ENCODE peak calls at places on chromosomes 1 and 21, in nine cellular contexts. P, O, X, A, W, R, G, I and K are unnamed samples.

GRCh38 chr1:101250656-101251272 is 13.9 kb downstream of the S1PR1 start:
- DNase-seq in P (no peak), O (no peak), X (no peak), A (no peak), W (no peak), R (peak; percentile 18), G (no peak), I (no peak), K (no peak)

GRCh38 chr1:110200666-110201065 is 9.4 kb upstream of the KCNC4 start:
- DNase-seq in P (no peak), O (no peak), X (no peak), A (no peak), W (no peak), R (peak; percentile 43), G (no peak), I (no peak), K (peak; percentile 79)

GRCh38 chr21:44301961-44302406 is 2.1 kb downstream of the PFKL start:
- DNase-seq in P (no peak), O (no peak), X (no peak), A (no peak), W (no peak), R (no peak), G (no peak), I (no peak), K (no peak)

GRCh38 chr1:28887835-28888682 is 26.3 kb upstream of the EPB41 start:
- DNase-seq in P (peak; percentile 87), O (no peak), X (peak; percentile 82), A (peak; percentile 54), W (peak; percentile 54), R (peak; percentile 32), G (no peak), I (no peak), K (no peak)

GRCh38 chr1:37434292-37434907 is 40.0 kb upstream of the ZC3H12A start:
- DNase-seq in P (peak; percentile 94), O (peak; percentile 66), X (peak; percentile 88), A (peak; percentile 59), W (peak; percentile 61), R (peak; percentile 60), G (peak; percentile 38), I (peak; percentile 61), K (peak; percentile 76)

GRCh38 chr1:204842892-204843291 is 27.8 kb upstream of the NFASC start:
- DNase-seq in P (no peak), O (no peak), X (no peak), A (no peak), W (no peak), R (no peak), G (no peak), I (no peak), K (peak; percentile 72)

GRCh38 chr1:36285450-36286101 is 20.6 kb upstream of the SH3D21 start:
- DNase-seq in P (peak; percentile 73), O (no peak), X (no peak), A (no peak), W (peak; percentile 47), R (peak; percentile 93), G (peak; percentile 87), I (no peak), K (no peak)

GRCh38 chr21:46431448-46431847 is 27.2 kb upstream of the DIP2A start:
- DNase-seq in P (peak; percentile 32), O (no peak), X (no peak), A (no peak), W (no peak), R (no peak), G (no peak), I (no peak), K (no peak)

GRCh38 chr1:215111916-215112315 is 29.4 kb downstream of the KCNK2 start:
- DNase-seq in P (no peak), O (no peak), X (no peak), A (no peak), W (no peak), R (no peak), G (no peak), I (no peak), K (no peak)

GRCh38 chr1:170711682-170712081 is 47.8 kb downstream of the PRRX1 start:
- DNase-seq in P (no peak), O (no peak), X (no peak), A (no peak), W (no peak), R (peak; percentile 47), G (peak; percentile 81), I (no peak), K (no peak)

GRCh38 chr1:248892590-248892989 is 13.4 kb upstream of the PGBD2 start:
- DNase-seq in P (no peak), O (no peak), X (no peak), A (no peak), W (no peak), R (no peak), G (no peak), I (no peak), K (no peak)

GRCh38 chr1:52727114-52727586 is 897 bp downstream of the ZYG11B start:
- DNase-seq in P (peak; percentile 63), O (no peak), X (peak; percentile 50), A (no peak), W (no peak), R (no peak), G (no peak), I (no peak), K (no peak)

DNA sequence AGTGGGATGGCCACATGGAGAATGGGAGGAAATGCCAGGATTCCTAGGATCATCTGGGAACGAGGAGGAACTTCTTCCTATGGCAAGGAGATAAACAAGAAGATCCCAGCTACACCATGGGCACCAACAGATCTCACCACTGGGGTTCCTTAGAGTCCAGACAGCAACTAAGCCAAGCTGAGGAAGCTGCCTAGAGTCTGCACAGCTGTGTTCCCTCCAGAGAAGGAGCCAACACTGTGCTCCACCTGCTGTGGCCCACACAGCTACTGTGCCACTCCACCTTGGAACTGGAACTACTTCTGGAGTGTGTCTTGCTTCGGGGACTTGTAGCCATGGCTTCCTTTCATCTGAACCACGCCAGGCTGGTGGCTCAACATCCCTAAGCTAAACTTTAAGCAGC is 6.0 kb downstream of the IFNAR1 start:
- DNase-seq in P (no peak), O (no peak), X (no peak), A (no peak), W (no peak), R (no peak), G (no peak), I (no peak), K (no peak)
- H3K27ac ChIP-seq in P (no peak overlapping the region), O (no peak overlapping the region), X (no peak overlapping the region), A (no peak overlapping the region), W (no peak overlapping the region), R (no peak overlapping the region), G (no peak overlapping the region), I (no peak overlapping the region), K (no peak overlapping the region)

GRCh38 chr1:159077657-159077961 is 1.0 kb upstream of the AIM2 start:
- DNase-seq in P (no peak), O (no peak), X (no peak), A (no peak), W (no peak), R (no peak), G (no peak), I (no peak), K (no peak)
- H3K4me3 ChIP-seq in P (no peak overlapping the region), O (no peak overlapping the region), X (no peak overlapping the region), A (no peak overlapping the region), W (no peak overlapping the region), R (no peak overlapping the region), G (no peak overlapping the region), I (no peak overlapping the region), K (no peak overlapping the region)

GRCh38 chr1:234521802-234522185 is 42.8 kb upstream of the TARBP1 start:
- DNase-seq in P (no peak), O (no peak), X (no peak), A (no peak), W (no peak), R (no peak), G (no peak), I (no peak), K (no peak)

GRCh38 chr1:234518876-234519275 is 39.9 kb upstream of the TARBP1 start:
- DNase-seq in P (no peak), O (no peak), X (no peak), A (no peak), W (no peak), R (no peak), G (no peak), I (no peak), K (no peak)

GRCh38 chr1:234519506-234519905 is 40.5 kb upstream of the TARBP1 start:
- DNase-seq in P (no peak), O (no peak), X (no peak), A (no peak), W (no peak), R (no peak), G (no peak), I (no peak), K (no peak)

GRCh38 chr1:234517087-234517802 is 38.3 kb upstream of the TARBP1 start:
- DNase-seq in P (no peak), O (no peak), X (no peak), A (no peak), W (no peak), R (no peak), G (no peak), I (no peak), K (no peak)

DNA sequence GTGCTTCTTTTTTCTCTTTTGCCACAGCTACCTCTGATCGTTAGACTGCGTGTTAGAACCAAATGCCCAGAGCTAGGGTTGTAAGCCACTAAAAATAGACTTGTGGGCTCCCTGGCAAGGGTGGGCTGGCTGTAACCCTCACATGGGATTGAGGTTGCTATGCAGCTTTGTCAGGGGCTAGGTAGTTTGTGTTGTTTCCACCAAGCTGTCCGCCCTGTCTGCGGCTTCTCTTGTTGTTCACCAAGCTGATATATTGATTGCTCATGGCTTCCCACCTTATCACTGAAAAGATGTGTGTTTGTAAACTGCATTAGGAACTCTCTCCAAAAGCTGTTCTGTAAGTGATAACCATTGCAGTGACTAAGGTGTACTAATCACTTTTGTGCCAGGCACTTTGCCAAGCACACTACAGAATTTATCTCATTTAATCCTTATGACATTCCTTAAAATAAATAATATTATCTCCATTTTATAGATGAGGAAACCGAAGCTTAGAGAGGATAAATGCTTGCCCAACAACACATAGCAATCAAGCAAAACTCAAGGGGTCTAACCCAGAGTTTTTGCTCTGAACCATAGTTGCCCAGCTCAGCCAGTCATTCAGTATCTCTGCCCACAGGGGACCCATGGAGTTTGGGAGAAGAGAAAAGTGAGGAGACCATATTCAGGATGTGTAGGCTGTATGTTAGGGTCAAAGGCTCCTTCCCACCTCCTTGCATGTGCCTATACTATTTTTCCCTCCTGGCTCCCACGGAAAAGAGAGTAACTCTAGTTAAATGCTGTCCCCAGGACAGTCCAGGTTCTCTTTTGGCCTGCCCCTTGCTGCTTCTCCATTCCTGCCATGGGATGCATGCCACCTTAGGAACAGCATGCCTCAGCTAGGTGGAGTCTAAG is 42.2 kb upstream of the TARBP1 start:
- DNase-seq in P (no peak), O (no peak), X (no peak), A (no peak), W (no peak), R (no peak), G (no peak), I (no peak), K (no peak)
- H3K27ac ChIP-seq in P (no peak overlapping the region), O (peak overlapping the region; percentile 88), X (peak overlapping the region; percentile 69), A (peak overlapping the region; percentile 95), W (peak overlapping the region; percentile 54), R (peak overlapping the region; percentile 5), G (no peak overlapping the region), I (no peak overlapping the region), K (no peak overlapping the region)

GRCh38 chr1:154940880-154941228 is 4.3 kb upstream of the PMVK start:
- DNase-seq in P (no peak), O (no peak), X (no peak), A (no peak), W (no peak), R (no peak), G (no peak), I (no peak), K (no peak)
- H3K4me3 ChIP-seq in P (no peak overlapping the region), O (no peak overlapping the region), X (no peak overlapping the region), A (no peak overlapping the region), W (no peak overlapping the region), R (no peak overlapping the region), G (no peak overlapping the region), I (no peak overlapping the region), K (no peak overlapping the region)

GRCh38 chr1:57137980-57138379 is 172.2 kb upstream of the C8B start:
- DNase-seq in P (no peak), O (no peak), X (no peak), A (no peak), W (no peak), R (no peak), G (no peak), I (no peak), K (no peak)
- H3K27ac ChIP-seq in P (no peak overlapping the region), O (no peak overlapping the region), X (no peak overlapping the region), A (no peak overlapping the region), W (no peak overlapping the region), R (no peak overlapping the region), G (no peak overlapping the region), I (no peak overlapping the region), K (no peak overlapping the region)